ENCODE peak calls at places on chromosomes 5 and 9, in nine cellular contexts. One of them, this sample, is unnamed. For H3K27me3, the result is how much of the 10 kb centered on the place peaks cover.

GRCh38 chr5:78295035-78295961 is 800 bp upstream of the AP3B1 start:
- DNase-seq in testis: peak
- DNase-seq in endodermal cell: peak
- DNase-seq in PC-9: no peak
- DNase-seq in adrenal gland: peak
- DNase-seq in ovary: peak
- DNase-seq in heart left ventricle: peak
- DNase-seq in HepG2: peak
- DNase-seq in left ventricle myocardium inferior: peak
- DNase-seq in this sample: peak

GRCh38 chr5:81778642-81779041 is 27.7 kb upstream of the SSBP2 start:
- DNase-seq in left ventricle myocardium inferior: no peak
- DNase-seq in adrenal gland: peak
- DNase-seq in HepG2: no peak
- DNase-seq in ovary: no peak
- DNase-seq in testis: no peak
- DNase-seq in heart left ventricle: no peak
- DNase-seq in PC-9: no peak
- DNase-seq in endodermal cell: no peak
- DNase-seq in this sample: no peak

GRCh38 chr5:159451197-159452052 is 121.1 kb upstream of the IL12B start:
- DNase-seq in testis: peak
- DNase-seq in HepG2: no peak
- DNase-seq in heart left ventricle: no peak
- DNase-seq in PC-9: peak
- DNase-seq in ovary: peak
- DNase-seq in adrenal gland: peak
- DNase-seq in endodermal cell: no peak
- DNase-seq in left ventricle myocardium inferior: no peak
- DNase-seq in this sample: peak

GRCh38 chr5:138610468-138611294 is 35.5 kb upstream of the HSPA9 start:
- DNase-seq in ovary: peak
- DNase-seq in testis: no peak
- DNase-seq in adrenal gland: no peak
- DNase-seq in heart left ventricle: no peak
- DNase-seq in PC-9: no peak
- DNase-seq in left ventricle myocardium inferior: peak
- DNase-seq in endodermal cell: peak
- DNase-seq in HepG2: no peak
- DNase-seq in this sample: peak

GRCh38 chr9:757246-757881 is 84.1 kb upstream of the DMRT1 start:
- DNase-seq in heart left ventricle: no peak
- DNase-seq in adrenal gland: peak
- DNase-seq in ovary: no peak
- DNase-seq in testis: peak
- DNase-seq in HepG2: peak
- DNase-seq in left ventricle myocardium inferior: no peak
- DNase-seq in PC-9: no peak
- DNase-seq in endodermal cell: peak
- DNase-seq in this sample: no peak

GRCh38 chr9:125763373-125763772 is 16.2 kb downstream of the PBX3 start:
- DNase-seq in ovary: no peak
- DNase-seq in HepG2: peak
- DNase-seq in adrenal gland: no peak
- DNase-seq in testis: no peak
- DNase-seq in heart left ventricle: no peak
- DNase-seq in left ventricle myocardium inferior: no peak
- DNase-seq in PC-9: no peak
- DNase-seq in endodermal cell: no peak
- DNase-seq in this sample: peak

GRCh38 chr5:56812110-56812509 is 3.2 kb upstream of the MAP3K1 start:
- DNase-seq in PC-9: peak
- DNase-seq in adrenal gland: no peak
- DNase-seq in endodermal cell: no peak
- DNase-seq in HepG2: no peak
- DNase-seq in ovary: no peak
- DNase-seq in heart left ventricle: no peak
- DNase-seq in left ventricle myocardium inferior: no peak
- DNase-seq in testis: no peak
- DNase-seq in this sample: peak

GRCh38 chr9:2066312-2067273 is 51.4 kb downstream of the SMARCA2 start:
- DNase-seq in ovary: no peak
- DNase-seq in endodermal cell: peak
- DNase-seq in left ventricle myocardium inferior: no peak
- DNase-seq in HepG2: peak
- DNase-seq in testis: no peak
- DNase-seq in PC-9: no peak
- DNase-seq in adrenal gland: no peak
- DNase-seq in heart left ventricle: no peak
- DNase-seq in this sample: no peak

GRCh38 chr9:125815568-125815967 is 68.4 kb downstream of the PBX3 start:
- DNase-seq in endodermal cell: no peak
- DNase-seq in adrenal gland: no peak
- DNase-seq in ovary: no peak
- DNase-seq in PC-9: peak
- DNase-seq in left ventricle myocardium inferior: no peak
- DNase-seq in heart left ventricle: no peak
- DNase-seq in HepG2: no peak
- DNase-seq in testis: no peak
- DNase-seq in this sample: no peak

GRCh38 chr5:109701779-109702178 is 12.1 kb downstream of the MAN2A1 start:
- DNase-seq in heart left ventricle: no peak
- DNase-seq in left ventricle myocardium inferior: no peak
- DNase-seq in ovary: no peak
- DNase-seq in testis: no peak
- DNase-seq in PC-9: no peak
- DNase-seq in adrenal gland: no peak
- DNase-seq in endodermal cell: no peak
- DNase-seq in HepG2: no peak
- DNase-seq in this sample: no peak

GRCh38 chr9:6214451-6214850 is 1.2 kb upstream of the IL33 start:
- DNase-seq in PC-9: no peak
- DNase-seq in adrenal gland: no peak
- DNase-seq in endodermal cell: no peak
- DNase-seq in heart left ventricle: no peak
- DNase-seq in HepG2: no peak
- DNase-seq in left ventricle myocardium inferior: no peak
- DNase-seq in testis: no peak
- DNase-seq in ovary: no peak
- DNase-seq in this sample: no peak

GRCh38 chr9:117290809-117291208 is 124.0 kb downstream of the ASTN2 start:
- DNase-seq in ovary: no peak
- DNase-seq in left ventricle myocardium inferior: no peak
- DNase-seq in PC-9: no peak
- DNase-seq in testis: no peak
- DNase-seq in heart left ventricle: no peak
- DNase-seq in adrenal gland: no peak
- DNase-seq in HepG2: no peak
- DNase-seq in endodermal cell: no peak
- DNase-seq in this sample: no peak

GRCh38 chr5:92769986-92770385 is 811.0 kb downstream of the NR2F1-AS1 start:
- DNase-seq in left ventricle myocardium inferior: no peak
- DNase-seq in PC-9: no peak
- DNase-seq in adrenal gland: no peak
- DNase-seq in ovary: no peak
- DNase-seq in testis: no peak
- DNase-seq in HepG2: no peak
- DNase-seq in heart left ventricle: no peak
- DNase-seq in endodermal cell: no peak
- DNase-seq in this sample: no peak

GRCh38 chr5:95857185-95857945 is 34.8 kb upstream of the GLRX start:
- DNase-seq in HepG2: peak
- DNase-seq in endodermal cell: no peak
- DNase-seq in left ventricle myocardium inferior: peak
- DNase-seq in adrenal gland: peak
- DNase-seq in testis: peak
- DNase-seq in ovary: peak
- DNase-seq in heart left ventricle: peak
- DNase-seq in PC-9: no peak
- DNase-seq in this sample: no peak

GRCh38 chr9:134551657-134552348 is 89.8 kb upstream of the COL5A1 start:
- DNase-seq in heart left ventricle: no peak
- DNase-seq in PC-9: peak
- DNase-seq in left ventricle myocardium inferior: peak
- DNase-seq in ovary: peak
- DNase-seq in endodermal cell: no peak
- DNase-seq in adrenal gland: peak
- DNase-seq in HepG2: no peak
- DNase-seq in testis: no peak
- DNase-seq in this sample: peak

GRCh38 chr5:125584119-125584518 is 837.7 kb upstream of the ZNF608 start:
- DNase-seq in ovary: no peak
- DNase-seq in endodermal cell: no peak
- DNase-seq in HepG2: no peak
- DNase-seq in PC-9: no peak
- DNase-seq in testis: no peak
- DNase-seq in heart left ventricle: no peak
- DNase-seq in left ventricle myocardium inferior: no peak
- DNase-seq in adrenal gland: no peak
- DNase-seq in this sample: no peak

GRCh38 chr9:9556865-9557803 is 1055.7 kb downstream of the PTPRD start:
- DNase-seq in PC-9: no peak
- DNase-seq in left ventricle myocardium inferior: no peak
- DNase-seq in HepG2: no peak
- DNase-seq in ovary: no peak
- DNase-seq in testis: no peak
- DNase-seq in heart left ventricle: no peak
- DNase-seq in endodermal cell: peak
- DNase-seq in adrenal gland: no peak
- DNase-seq in this sample: no peak

GRCh38 chr9:35844628-35845301 is 15.7 kb downstream of the TMEM8B start:
- DNase-seq in endodermal cell: no peak
- DNase-seq in ovary: no peak
- DNase-seq in left ventricle myocardium inferior: no peak
- DNase-seq in adrenal gland: peak
- DNase-seq in HepG2: no peak
- DNase-seq in testis: peak
- DNase-seq in heart left ventricle: no peak
- DNase-seq in PC-9: peak
- DNase-seq in this sample: no peak

DNA sequence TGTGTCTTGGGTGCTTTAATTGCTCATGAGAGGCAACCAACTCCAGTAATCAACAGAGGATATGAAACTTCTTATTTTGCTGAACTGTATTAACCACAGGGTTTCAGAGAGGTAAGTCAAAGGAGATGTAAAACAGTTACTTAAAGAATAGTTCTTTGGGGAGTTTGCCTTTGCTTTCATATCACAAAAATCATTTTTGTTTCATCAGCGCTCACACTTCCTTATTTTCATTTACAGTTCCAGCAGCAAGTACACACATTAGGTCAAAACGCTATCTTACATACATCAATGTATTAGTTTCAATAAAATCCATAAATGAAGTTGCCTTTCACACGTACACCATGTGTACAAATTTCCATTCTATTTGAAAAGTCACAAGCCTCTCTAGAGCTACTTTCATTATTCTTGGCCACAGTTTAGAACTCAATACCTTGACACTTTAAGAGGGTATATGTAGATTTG is 50.1 kb downstream of the ST8SIA4 start:
- DNase-seq in testis: no peak
- DNase-seq in ovary: no peak
- DNase-seq in heart left ventricle: no peak
- DNase-seq in PC-9: no peak
- DNase-seq in left ventricle myocardium inferior: no peak
- DNase-seq in endodermal cell: no peak
- DNase-seq in HepG2: no peak
- DNase-seq in adrenal gland: no peak
- DNase-seq in this sample: no peak
- H3K4me3 ChIP-seq in testis: no peak
- H3K4me3 ChIP-seq in ovary: no peak
- H3K4me3 ChIP-seq in heart left ventricle: no peak
- H3K4me3 ChIP-seq in PC-9: no peak
- H3K4me3 ChIP-seq in left ventricle myocardium inferior: no peak
- H3K4me3 ChIP-seq in endodermal cell: no peak
- H3K4me3 ChIP-seq in HepG2: no peak
- H3K4me3 ChIP-seq in adrenal gland: no peak
- H3K4me3 ChIP-seq in this sample: no peak

GRCh38 chr9:121838757-121839669 is 187.6 kb downstream of the DAB2IP start:
- DNase-seq in ovary: no peak
- DNase-seq in testis: no peak
- DNase-seq in left ventricle myocardium inferior: no peak
- DNase-seq in endodermal cell: peak
- DNase-seq in heart left ventricle: peak
- DNase-seq in PC-9: no peak
- DNase-seq in HepG2: no peak
- DNase-seq in adrenal gland: peak
- DNase-seq in this sample: no peak
- TF ChIP-seq CTCF in ovary: no peak
- TF ChIP-seq CTCF in testis: no peak
- TF ChIP-seq CTCF in left ventricle myocardium inferior: no peak
- TF ChIP-seq CTCF in endodermal cell: peak
- TF ChIP-seq CTCF in heart left ventricle: no peak
- TF ChIP-seq CTCF in PC-9: no peak
- TF ChIP-seq CTCF in HepG2: peak
- TF ChIP-seq CTCF in adrenal gland: no peak
- TF ChIP-seq CTCF in this sample: peak

DNA sequence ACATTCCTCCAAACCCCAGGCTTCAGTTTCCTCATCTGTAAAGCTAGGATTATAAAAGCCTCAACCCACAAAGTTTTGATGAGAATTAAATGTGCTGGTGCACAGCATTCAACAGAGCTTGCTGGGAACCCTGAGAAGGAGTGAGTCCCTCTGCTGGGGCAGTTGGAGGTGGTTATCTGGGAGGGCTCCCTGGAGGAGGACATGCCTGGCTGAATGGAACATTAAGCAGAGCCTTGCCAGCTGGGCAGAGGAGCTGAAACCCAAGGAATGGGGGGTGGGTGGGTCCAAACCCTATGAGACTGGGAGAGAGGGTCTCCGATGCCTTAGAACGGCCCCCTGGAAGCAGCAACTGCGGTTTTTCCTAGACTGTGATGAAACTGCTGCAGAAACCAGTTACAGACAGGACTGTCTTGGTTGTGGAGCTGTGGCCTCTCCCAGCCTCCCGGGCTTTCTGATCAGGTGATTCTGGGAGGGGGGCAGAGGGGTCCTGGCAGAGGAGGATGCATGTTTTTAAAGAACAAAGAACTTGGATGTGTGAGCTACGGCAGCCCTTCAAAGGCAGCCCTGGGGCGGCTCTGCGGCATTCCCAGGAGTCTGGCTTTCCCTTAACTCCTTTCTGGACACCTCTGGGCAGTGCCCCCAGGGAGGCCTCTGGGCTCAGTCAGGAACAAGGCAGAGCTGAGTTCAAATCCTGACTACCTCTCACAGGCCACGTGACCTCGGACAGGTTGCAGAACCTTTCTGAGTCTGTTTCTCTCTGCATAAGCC is 20.8 kb downstream of the FIBCD1 start:
- DNase-seq in ovary: no peak
- DNase-seq in PC-9: no peak
- DNase-seq in left ventricle myocardium inferior: no peak
- DNase-seq in adrenal gland: no peak
- DNase-seq in testis: no peak
- DNase-seq in HepG2: no peak
- DNase-seq in heart left ventricle: no peak
- DNase-seq in endodermal cell: no peak
- DNase-seq in this sample: no peak
- H3K27me3 ChIP-seq in ovary: under half
- H3K27me3 ChIP-seq in PC-9: under half
- H3K27me3 ChIP-seq in left ventricle myocardium inferior: half or more
- H3K27me3 ChIP-seq in adrenal gland: under half
- H3K27me3 ChIP-seq in testis: under half
- H3K27me3 ChIP-seq in HepG2: half or more
- H3K27me3 ChIP-seq in heart left ventricle: under half
- H3K27me3 ChIP-seq in endodermal cell: under half
- H3K27me3 ChIP-seq in this sample: under half

GRCh38 chr5:75519761-75520160 is 8.1 kb downstream of the POLK start:
- DNase-seq in testis: no peak
- DNase-seq in left ventricle myocardium inferior: no peak
- DNase-seq in endodermal cell: no peak
- DNase-seq in PC-9: no peak
- DNase-seq in adrenal gland: no peak
- DNase-seq in heart left ventricle: no peak
- DNase-seq in ovary: no peak
- DNase-seq in HepG2: no peak
- DNase-seq in this sample: no peak
- H3K4me3 ChIP-seq in testis: no peak
- H3K4me3 ChIP-seq in left ventricle myocardium inferior: no peak
- H3K4me3 ChIP-seq in endodermal cell: peak
- H3K4me3 ChIP-seq in PC-9: no peak
- H3K4me3 ChIP-seq in adrenal gland: no peak
- H3K4me3 ChIP-seq in heart left ventricle: no peak
- H3K4me3 ChIP-seq in ovary: no peak
- H3K4me3 ChIP-seq in HepG2: no peak
- H3K4me3 ChIP-seq in this sample: no peak

This sample was measured in BE2C.